ENCODE peak calls at places on chromosomes 2 and 18, in ten cellular contexts. Q, W, Y, J, B, M, S, H, P and O are unnamed samples.

GRCh38 chr18:58015045-58015444 is 29.0 kb upstream of the NEDD4L start:
- DNase-seq in B (no peak), Y (no peak), P (no peak), W (no peak), H (no peak), S (no peak), M (no peak), Q (no peak), J (no peak), O (no peak)

GRCh38 chr18:26813043-26813442 is 52.5 kb downstream of the AQP4 start:
- DNase-seq in H (no peak), W (no peak), S (peak; percentile 54), P (peak; percentile 69), J (no peak), Q (peak; percentile 16), M (peak; percentile 18), Y (no peak), B (peak; percentile 2), O (peak; percentile 23)

GRCh38 chr2:16319425-16320245 is 346.0 kb downstream of the CYRIA start:
- DNase-seq in Q (no peak), P (no peak), S (no peak), M (no peak), W (no peak), Y (no peak), B (no peak), H (no peak), J (no peak), O (no peak)

GRCh38 chr2:213229814-213230213 is 54.5 kb upstream of the SPAG16 start:
- DNase-seq in Y (no peak), P (no peak), H (no peak), M (no peak), S (no peak), B (peak; percentile 78), Q (peak; percentile 46), W (no peak), J (no peak), O (no peak)

GRCh38 chr18:49160075-49160930 is 209.5 kb upstream of the SMAD7 start:
- DNase-seq in J (no peak), Q (no peak), Y (no peak), P (no peak), H (no peak), S (no peak), M (no peak), B (no peak), W (no peak), O (no peak)

GRCh38 chr2:705971-706511 is 28.8 kb upstream of the TMEM18 start:
- DNase-seq in Y (no peak), B (no peak), H (no peak), S (no peak), W (peak; percentile 13), P (no peak), Q (no peak), M (no peak), J (no peak), O (no peak)

GRCh38 chr2:162706770-162707169 is 131.8 kb downstream of the KCNH7 start:
- DNase-seq in Y (no peak), B (no peak), W (no peak), Q (no peak), P (no peak), M (no peak), H (no peak), S (no peak), J (no peak), O (no peak)

GRCh38 chr2:217289909-217290283 is 430.0 kb upstream of the TNP1 start:
- DNase-seq in H (no peak), M (peak; percentile 72), B (no peak), P (no peak), W (no peak), J (no peak), Q (peak; percentile 51), S (no peak), Y (no peak), O (no peak)

GRCh38 chr2:230737791-230738226 is 25.2 kb downstream of the CAB39 start:
- DNase-seq in Y (no peak), Q (no peak), S (no peak), W (no peak), J (no peak), B (no peak), H (no peak), M (no peak), P (no peak), O (no peak)

GRCh38 chr18:519019-519879 is 18.7 kb upstream of the COLEC12 start:
- DNase-seq in Y (peak; percentile 54), J (no peak), M (no peak), S (no peak), P (no peak), H (no peak), B (no peak), W (no peak), Q (peak; percentile 59), O (no peak)

GRCh38 chr2:122545821-122546220 is 790.4 kb downstream of the TSN start:
- DNase-seq in Y (no peak), H (no peak), M (no peak), J (no peak), W (no peak), P (no peak), B (no peak), Q (no peak), S (no peak), O (no peak)

GRCh38 chr2:62501794-62502500 is 4.0 kb downstream of the TMEM17 start:
- DNase-seq in B (no peak), M (no peak), S (no peak), H (no peak), Q (peak; percentile 91), J (no peak), W (no peak), P (no peak), Y (no peak), O (no peak)

GRCh38 chr2:216651370-216651881 is 18.2 kb downstream of the IGFBP2 start:
- DNase-seq in M (no peak), P (no peak), B (no peak), H (no peak), Q (no peak), W (no peak), Y (no peak), S (peak; percentile 70), J (no peak), O (no peak)

GRCh38 chr18:2917255-2918047 is 70.6 kb downstream of the EMILIN2 start:
- DNase-seq in S (no peak), M (no peak), Q (no peak), Y (no peak), B (no peak), W (no peak), P (no peak), H (no peak), J (no peak), O (no peak)